ENCODE peak calls at places on chromosomes 12 and 14, in nine cellular contexts. One of them, this sample, is unnamed.

GRCh38 chr12:93245543-93245942 is 132.2 kb upstream of the NUDT4 start:
- DNase-seq in fibroblast of the aortic adventitia: no peak
- DNase-seq in astrocyte of the spinal cord: no peak
- DNase-seq in A549: no peak
- DNase-seq in coronary artery: no peak
- DNase-seq in lower leg skin: no peak
- DNase-seq in testis: no peak
- DNase-seq in dorsolateral prefrontal cortex: no peak
- DNase-seq in tibial artery: no peak
- DNase-seq in this sample: no peak

GRCh38 chr14:58746701-58747100 is 108.9 kb downstream of the DACT1 start:
- DNase-seq in fibroblast of the aortic adventitia: no peak
- DNase-seq in astrocyte of the spinal cord: no peak
- DNase-seq in A549: no peak
- DNase-seq in coronary artery: no peak
- DNase-seq in lower leg skin: no peak
- DNase-seq in testis: no peak
- DNase-seq in dorsolateral prefrontal cortex: no peak
- DNase-seq in tibial artery: no peak
- DNase-seq in this sample: no peak

GRCh38 chr14:53894456-53894855 is 62.2 kb downstream of the BMP4 start:
- DNase-seq in fibroblast of the aortic adventitia: peak
- DNase-seq in astrocyte of the spinal cord: peak
- DNase-seq in A549: no peak
- DNase-seq in coronary artery: no peak
- DNase-seq in lower leg skin: no peak
- DNase-seq in testis: no peak
- DNase-seq in dorsolateral prefrontal cortex: no peak
- DNase-seq in tibial artery: no peak
- DNase-seq in this sample: no peak

GRCh38 chr14:54769955-54770863 is 132.4 kb downstream of the GCH1 start:
- DNase-seq in fibroblast of the aortic adventitia: no peak
- DNase-seq in astrocyte of the spinal cord: no peak
- DNase-seq in A549: no peak
- DNase-seq in coronary artery: no peak
- DNase-seq in lower leg skin: peak
- DNase-seq in testis: no peak
- DNase-seq in dorsolateral prefrontal cortex: no peak
- DNase-seq in tibial artery: no peak
- DNase-seq in this sample: no peak

GRCh38 chr12:50232771-50233209 is 50.5 kb downstream of the LIMA1 start:
- DNase-seq in fibroblast of the aortic adventitia: peak
- DNase-seq in astrocyte of the spinal cord: no peak
- DNase-seq in A549: no peak
- DNase-seq in coronary artery: no peak
- DNase-seq in lower leg skin: no peak
- DNase-seq in testis: no peak
- DNase-seq in dorsolateral prefrontal cortex: no peak
- DNase-seq in tibial artery: no peak
- DNase-seq in this sample: no peak

GRCh38 chr12:85279449-85280137 is 427 bp upstream of the ALX1 start:
- DNase-seq in fibroblast of the aortic adventitia: peak
- DNase-seq in astrocyte of the spinal cord: peak
- DNase-seq in A549: no peak
- DNase-seq in coronary artery: no peak
- DNase-seq in lower leg skin: no peak
- DNase-seq in testis: no peak
- DNase-seq in dorsolateral prefrontal cortex: no peak
- DNase-seq in tibial artery: no peak
- DNase-seq in this sample: no peak

GRCh38 chr12:89825591-89826449 is 117.2 kb upstream of the ATP2B1 start:
- DNase-seq in fibroblast of the aortic adventitia: peak
- DNase-seq in astrocyte of the spinal cord: peak
- DNase-seq in A549: peak
- DNase-seq in coronary artery: no peak
- DNase-seq in lower leg skin: no peak
- DNase-seq in testis: no peak
- DNase-seq in dorsolateral prefrontal cortex: no peak
- DNase-seq in tibial artery: no peak
- DNase-seq in this sample: peak

GRCh38 chr12:131592972-131593371 is 117.9 kb upstream of the SFSWAP start:
- DNase-seq in fibroblast of the aortic adventitia: no peak
- DNase-seq in astrocyte of the spinal cord: no peak
- DNase-seq in A549: no peak
- DNase-seq in coronary artery: no peak
- DNase-seq in lower leg skin: no peak
- DNase-seq in testis: no peak
- DNase-seq in dorsolateral prefrontal cortex: no peak
- DNase-seq in tibial artery: no peak
- DNase-seq in this sample: no peak

GRCh38 chr12:1630081-1630826 is 1.2 kb downstream of the WNT5B start:
- DNase-seq in fibroblast of the aortic adventitia: no peak
- DNase-seq in astrocyte of the spinal cord: peak
- DNase-seq in A549: peak
- DNase-seq in coronary artery: no peak
- DNase-seq in lower leg skin: peak
- DNase-seq in testis: peak
- DNase-seq in dorsolateral prefrontal cortex: peak
- DNase-seq in tibial artery: peak
- DNase-seq in this sample: peak

GRCh38 chr12:31590730-31591307 is at the start of gene DENND5B:
- DNase-seq in fibroblast of the aortic adventitia: peak
- DNase-seq in astrocyte of the spinal cord: peak
- DNase-seq in A549: peak
- DNase-seq in coronary artery: peak
- DNase-seq in lower leg skin: peak
- DNase-seq in testis: peak
- DNase-seq in dorsolateral prefrontal cortex: peak
- DNase-seq in tibial artery: peak
- DNase-seq in this sample: peak

GRCh38 chr12:93163260-93164036 is 214.3 kb upstream of the NUDT4 start:
- DNase-seq in fibroblast of the aortic adventitia: peak
- DNase-seq in astrocyte of the spinal cord: no peak
- DNase-seq in A549: no peak
- DNase-seq in coronary artery: no peak
- DNase-seq in lower leg skin: no peak
- DNase-seq in testis: no peak
- DNase-seq in dorsolateral prefrontal cortex: no peak
- DNase-seq in tibial artery: no peak
- DNase-seq in this sample: no peak

GRCh38 chr14:100889641-100890040 is 13.9 kb downstream of the RTL1 start:
- DNase-seq in fibroblast of the aortic adventitia: no peak
- DNase-seq in astrocyte of the spinal cord: no peak
- DNase-seq in A549: no peak
- DNase-seq in coronary artery: peak
- DNase-seq in lower leg skin: peak
- DNase-seq in testis: no peak
- DNase-seq in dorsolateral prefrontal cortex: no peak
- DNase-seq in tibial artery: no peak
- DNase-seq in this sample: no peak

GRCh38 chr14:30906752-30907658 is 32.6 kb downstream of the COCH start:
- DNase-seq in fibroblast of the aortic adventitia: peak
- DNase-seq in astrocyte of the spinal cord: peak
- DNase-seq in A549: no peak
- DNase-seq in coronary artery: no peak
- DNase-seq in lower leg skin: no peak
- DNase-seq in testis: no peak
- DNase-seq in dorsolateral prefrontal cortex: no peak
- DNase-seq in tibial artery: no peak
- DNase-seq in this sample: peak

GRCh38 chr12:47270782-47271664 is 191.3 kb upstream of the AMIGO2 start:
- DNase-seq in fibroblast of the aortic adventitia: peak
- DNase-seq in astrocyte of the spinal cord: peak
- DNase-seq in A549: peak
- DNase-seq in coronary artery: no peak
- DNase-seq in lower leg skin: no peak
- DNase-seq in testis: no peak
- DNase-seq in dorsolateral prefrontal cortex: no peak
- DNase-seq in tibial artery: no peak
- DNase-seq in this sample: peak

GRCh38 chr14:81423504-81423903 is 23.4 kb upstream of the STON2 start:
- DNase-seq in fibroblast of the aortic adventitia: no peak
- DNase-seq in astrocyte of the spinal cord: no peak
- DNase-seq in A549: no peak
- DNase-seq in coronary artery: no peak
- DNase-seq in lower leg skin: peak
- DNase-seq in testis: peak
- DNase-seq in dorsolateral prefrontal cortex: no peak
- DNase-seq in tibial artery: peak
- DNase-seq in this sample: no peak

GRCh38 chr12:90953956-90954421 is 987 bp downstream of the CCER1 start:
- DNase-seq in fibroblast of the aortic adventitia: no peak
- DNase-seq in astrocyte of the spinal cord: no peak
- DNase-seq in A549: no peak
- DNase-seq in coronary artery: no peak
- DNase-seq in lower leg skin: no peak
- DNase-seq in testis: peak
- DNase-seq in dorsolateral prefrontal cortex: no peak
- DNase-seq in tibial artery: no peak
- DNase-seq in this sample: no peak

GRCh38 chr12:54285150-54286041 is 4.9 kb downstream of the HNRNPA1 start:
- DNase-seq in fibroblast of the aortic adventitia: peak
- DNase-seq in astrocyte of the spinal cord: no peak
- DNase-seq in A549: no peak
- DNase-seq in coronary artery: no peak
- DNase-seq in lower leg skin: no peak
- DNase-seq in testis: no peak
- DNase-seq in dorsolateral prefrontal cortex: no peak
- DNase-seq in tibial artery: no peak
- DNase-seq in this sample: no peak
- H3K4me3 ChIP-seq in fibroblast of the aortic adventitia: peak
- H3K4me3 ChIP-seq in astrocyte of the spinal cord: no peak
- H3K4me3 ChIP-seq in A549: peak
- H3K4me3 ChIP-seq in coronary artery: peak
- H3K4me3 ChIP-seq in lower leg skin: no peak
- H3K4me3 ChIP-seq in testis: no peak
- H3K4me3 ChIP-seq in dorsolateral prefrontal cortex: no peak
- H3K4me3 ChIP-seq in tibial artery: no peak
- H3K4me3 ChIP-seq in this sample: peak

GRCh38 chr14:105168979-105169507 is 467 bp upstream of the JAG2 start:
- DNase-seq in fibroblast of the aortic adventitia: no peak
- DNase-seq in astrocyte of the spinal cord: no peak
- DNase-seq in A549: peak
- DNase-seq in coronary artery: no peak
- DNase-seq in lower leg skin: no peak
- DNase-seq in testis: no peak
- DNase-seq in dorsolateral prefrontal cortex: no peak
- DNase-seq in tibial artery: no peak
- DNase-seq in this sample: peak
- TF ChIP-seq CTCF in fibroblast of the aortic adventitia: peak
- TF ChIP-seq CTCF in astrocyte of the spinal cord: peak
- TF ChIP-seq CTCF in A549: peak
- TF ChIP-seq CTCF in coronary artery: no peak
- TF ChIP-seq CTCF in lower leg skin: no peak
- TF ChIP-seq CTCF in testis: no peak
- TF ChIP-seq CTCF in dorsolateral prefrontal cortex: peak
- TF ChIP-seq CTCF in tibial artery: peak
- TF ChIP-seq CTCF in this sample: peak

DNA sequence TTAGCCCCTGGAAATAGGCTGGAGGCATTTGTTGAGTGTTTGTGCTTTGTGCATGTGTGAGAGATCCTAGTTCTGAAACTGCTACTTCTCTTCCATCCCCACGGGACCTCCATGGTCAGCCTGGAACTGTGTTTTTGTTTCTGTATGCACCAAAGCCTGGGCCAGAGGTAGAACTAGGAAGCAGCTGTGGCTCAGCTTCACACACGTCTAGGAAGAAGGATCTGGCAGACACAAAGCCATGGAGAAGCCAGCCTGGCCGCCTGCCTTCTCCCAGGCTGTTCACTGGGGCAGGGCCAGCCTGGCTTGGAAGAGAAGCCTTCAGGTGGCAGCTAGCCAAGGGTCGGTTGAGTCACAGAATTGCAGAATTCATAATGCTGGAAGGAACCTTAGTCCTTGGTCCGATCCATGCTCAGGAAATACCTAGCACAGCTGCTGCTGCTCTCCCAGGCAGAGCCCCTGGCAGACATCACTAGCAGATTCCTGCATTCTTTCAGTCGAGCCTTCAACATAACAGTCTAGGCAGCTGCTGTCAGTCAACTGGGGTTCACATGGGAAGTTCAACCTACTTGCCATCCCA is 27.0 kb downstream of the RIN3 start:
- DNase-seq in fibroblast of the aortic adventitia: peak
- DNase-seq in astrocyte of the spinal cord: peak
- DNase-seq in A549: peak
- DNase-seq in coronary artery: peak
- DNase-seq in lower leg skin: peak
- DNase-seq in testis: peak
- DNase-seq in dorsolateral prefrontal cortex: no peak
- DNase-seq in tibial artery: peak
- DNase-seq in this sample: peak
- H3K4me3 ChIP-seq in fibroblast of the aortic adventitia: no peak
- H3K4me3 ChIP-seq in astrocyte of the spinal cord: no peak
- H3K4me3 ChIP-seq in A549: no peak
- H3K4me3 ChIP-seq in coronary artery: peak
- H3K4me3 ChIP-seq in lower leg skin: no peak
- H3K4me3 ChIP-seq in testis: no peak
- H3K4me3 ChIP-seq in dorsolateral prefrontal cortex: no peak
- H3K4me3 ChIP-seq in tibial artery: no peak
- H3K4me3 ChIP-seq in this sample: no peak

GRCh38 chr12:104303538-104304151 is at the start of gene EID3:
- DNase-seq in fibroblast of the aortic adventitia: peak
- DNase-seq in astrocyte of the spinal cord: peak
- DNase-seq in A549: peak
- DNase-seq in coronary artery: peak
- DNase-seq in lower leg skin: peak
- DNase-seq in testis: peak
- DNase-seq in dorsolateral prefrontal cortex: peak
- DNase-seq in tibial artery: peak
- DNase-seq in this sample: peak
- TF ChIP-seq CTCF in fibroblast of the aortic adventitia: no peak
- TF ChIP-seq CTCF in astrocyte of the spinal cord: no peak
- TF ChIP-seq CTCF in A549: no peak
- TF ChIP-seq CTCF in coronary artery: no peak
- TF ChIP-seq CTCF in lower leg skin: no peak
- TF ChIP-seq CTCF in testis: no peak
- TF ChIP-seq CTCF in dorsolateral prefrontal cortex: no peak
- TF ChIP-seq CTCF in tibial artery: no peak
- TF ChIP-seq CTCF in this sample: no peak

GRCh38 chr14:99272669-99273024 is 650 bp upstream of the BCL11B start:
- DNase-seq in fibroblast of the aortic adventitia: no peak
- DNase-seq in astrocyte of the spinal cord: no peak
- DNase-seq in A549: peak
- DNase-seq in coronary artery: no peak
- DNase-seq in lower leg skin: no peak
- DNase-seq in testis: no peak
- DNase-seq in dorsolateral prefrontal cortex: no peak
- DNase-seq in tibial artery: no peak
- DNase-seq in this sample: peak
- H3K4me3 ChIP-seq in fibroblast of the aortic adventitia: peak
- H3K4me3 ChIP-seq in astrocyte of the spinal cord: peak
- H3K4me3 ChIP-seq in A549: peak
- H3K4me3 ChIP-seq in coronary artery: peak
- H3K4me3 ChIP-seq in lower leg skin: no peak
- H3K4me3 ChIP-seq in testis: peak
- H3K4me3 ChIP-seq in dorsolateral prefrontal cortex: peak
- H3K4me3 ChIP-seq in tibial artery: peak
- H3K4me3 ChIP-seq in this sample: peak

GRCh38 chr14:94568186-94568585 is 6.9 kb downstream of the SERPINA4 start:
- DNase-seq in fibroblast of the aortic adventitia: no peak
- DNase-seq in astrocyte of the spinal cord: no peak
- DNase-seq in A549: no peak
- DNase-seq in coronary artery: peak
- DNase-seq in lower leg skin: peak
- DNase-seq in testis: peak
- DNase-seq in dorsolateral prefrontal cortex: no peak
- DNase-seq in tibial artery: peak
- DNase-seq in this sample: no peak
- TF ChIP-seq CTCF in fibroblast of the aortic adventitia: no peak
- TF ChIP-seq CTCF in astrocyte of the spinal cord: no peak
- TF ChIP-seq CTCF in A549: no peak
- TF ChIP-seq CTCF in coronary artery: no peak
- TF ChIP-seq CTCF in lower leg skin: no peak
- TF ChIP-seq CTCF in testis: no peak
- TF ChIP-seq CTCF in dorsolateral prefrontal cortex: no peak
- TF ChIP-seq CTCF in tibial artery: no peak
- TF ChIP-seq CTCF in this sample: no peak

GRCh38 chr14:51677276-51677675 is 25.6 kb downstream of the FRMD6 start:
- DNase-seq in fibroblast of the aortic adventitia: peak
- DNase-seq in astrocyte of the spinal cord: peak
- DNase-seq in A549: no peak
- DNase-seq in coronary artery: no peak
- DNase-seq in lower leg skin: no peak
- DNase-seq in testis: no peak
- DNase-seq in dorsolateral prefrontal cortex: no peak
- DNase-seq in tibial artery: no peak
- DNase-seq in this sample: no peak
- H3K4me3 ChIP-seq in fibroblast of the aortic adventitia: no peak
- H3K4me3 ChIP-seq in astrocyte of the spinal cord: no peak
- H3K4me3 ChIP-seq in A549: no peak
- H3K4me3 ChIP-seq in coronary artery: no peak
- H3K4me3 ChIP-seq in lower leg skin: no peak
- H3K4me3 ChIP-seq in testis: no peak
- H3K4me3 ChIP-seq in dorsolateral prefrontal cortex: no peak
- H3K4me3 ChIP-seq in tibial artery: no peak
- H3K4me3 ChIP-seq in this sample: no peak